ENCODE peak calls at places on chromosomes 6 and 20, in ten cellular contexts. C is astrocyte, P is keratinocyte, D is K562, E is IMR-90, X is endothelial cell of umbilical vein, N is colonic mucosa, H is neural progenitor cell, I is endodermal cell, Q is HCT116. L is an unnamed sample.

GRCh38 chr20:4956200-4956810 is 45.0 kb downstream of the SLC23A2 start:
- DNase-seq in C (no peak), P (no peak), D (peak; percentile 39), E (peak; percentile 75), X (peak; percentile 79), N (no peak), H (peak; percentile 74), I (no peak), Q (peak; percentile 34), L (no peak)

GRCh38 chr6:7914991-7915789 is 4.6 kb upstream of the TXNDC5 start:
- DNase-seq in C (peak; percentile 14), P (no peak), D (no peak), E (peak; percentile 37), X (peak; percentile 82), N (no peak), H (no peak), I (peak; percentile 26), Q (no peak), L (peak; percentile 65)

GRCh38 chr6:116190550-116190949 is 63.3 kb downstream of the TSPYL4 start:
- DNase-seq in C (peak; percentile 97), P (no peak), D (no peak), E (peak; percentile 88), X (no peak), N (no peak), H (no peak), I (no peak), Q (no peak), L (no peak)

GRCh38 chr6:33856034-33856590 is 52.3 kb upstream of the MLN start:
- DNase-seq in C (no peak), P (no peak), D (no peak), E (no peak), X (no peak), N (no peak), H (no peak), I (no peak), Q (no peak), L (peak; percentile 49)

GRCh38 chr6:34922177-34922663 is 33.2 kb downstream of the ANKS1A start:
- DNase-seq in C (peak; percentile 65), P (peak; percentile 49), D (no peak), E (peak; percentile 81), X (peak; percentile 13), N (no peak), H (no peak), I (no peak), Q (no peak), L (no peak)

GRCh38 chr6:2103644-2104523 is 141.5 kb downstream of the GMDS start:
- DNase-seq in C (peak; percentile 12), P (no peak), D (no peak), E (peak; percentile 69), X (peak; percentile 84), N (no peak), H (no peak), I (no peak), Q (peak; percentile 19), L (no peak)

GRCh38 chr6:10595731-10596664 is 74.8 kb downstream of the GCNT2 start:
- DNase-seq in C (peak; percentile 67), P (no peak), D (no peak), E (peak; percentile 10), X (no peak), N (no peak), H (no peak), I (peak; percentile 75), Q (no peak), L (no peak)

GRCh38 chr6:153208706-153209105 is 77.6 kb upstream of the RGS17 start:
- DNase-seq in C (no peak), P (no peak), D (no peak), E (no peak), X (no peak), N (no peak), H (no peak), I (no peak), Q (no peak), L (no peak)

GRCh38 chr20:61391812-61392520 is 139.9 kb downstream of the CDH4 start:
- DNase-seq in C (no peak), P (no peak), D (no peak), E (peak; percentile 11), X (no peak), N (no peak), H (no peak), I (peak; percentile 55), Q (no peak), L (no peak)

GRCh38 chr6:43943099-43943766 is 173.2 kb downstream of the VEGFA start:
- DNase-seq in C (no peak), P (no peak), D (no peak), E (no peak), X (no peak), N (no peak), H (no peak), I (no peak), Q (no peak), L (no peak)

GRCh38 chr6:39077882-39078594 is 29.5 kb downstream of the GLP1R start:
- DNase-seq in C (no peak), P (no peak), D (no peak), E (no peak), X (no peak), N (no peak), H (no peak), I (peak; percentile 29), Q (no peak), L (no peak)

GRCh38 chr6:26017567-26017966 is 55.0 kb downstream of the TRIM38 start:
- DNase-seq in C (peak; percentile 91), P (no peak), D (no peak), E (peak; percentile 95), X (peak; percentile 87), N (peak; percentile 38), H (no peak), I (peak; percentile 77), Q (no peak), L (peak; percentile 91)
- TF ChIP-seq CTCF in C (peak; percentile 57), P (peak; percentile 71), D (no peak), E (peak; percentile 72), X (peak; percentile 80), N (no peak), H (no peak), I (peak; percentile 50), Q (no peak), L (peak; percentile 10)

DNA sequence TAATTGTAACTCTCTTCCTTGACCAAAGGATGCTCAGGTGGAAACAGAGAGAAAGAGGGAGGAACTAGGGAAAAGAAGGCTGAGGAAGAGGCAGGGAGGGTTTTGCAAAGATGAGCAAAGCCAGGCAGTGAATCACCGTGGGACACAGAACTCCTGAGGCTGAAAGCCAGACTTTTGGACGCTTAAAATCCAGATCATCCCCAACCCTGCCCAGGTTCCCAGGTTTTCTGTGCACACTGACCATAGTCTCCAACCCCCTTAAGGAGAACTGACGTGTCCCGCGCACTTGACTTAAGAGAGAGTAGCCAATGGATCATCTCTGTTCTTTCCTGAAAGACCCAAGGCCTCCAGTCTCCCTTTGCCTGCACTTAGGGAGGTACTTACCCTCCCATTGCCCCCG is 75.3 kb downstream of the LRFN2 start:
- DNase-seq in C (no peak), P (no peak), D (no peak), E (no peak), X (no peak), N (no peak), H (no peak), I (no peak), Q (no peak), L (no peak)
- H3K27ac ChIP-seq in C (no peak overlapping the region), P (no peak overlapping the region), D (no peak overlapping the region), E (no peak overlapping the region), X (no peak overlapping the region), N (no peak overlapping the region), H (no peak overlapping the region), I (no peak overlapping the region), Q (no peak overlapping the region), L (no peak overlapping the region)

GRCh38 chr6:36121752-36122494 is 8.4 kb upstream of the MAPK13 start:
- DNase-seq in C (no peak), P (no peak), D (peak; percentile 53), E (no peak), X (no peak), N (no peak), H (no peak), I (no peak), Q (no peak), L (no peak)

GRCh38 chr6:36120979-36121706 is 9.2 kb upstream of the MAPK13 start:
- DNase-seq in C (no peak), P (no peak), D (peak; percentile 49), E (no peak), X (peak; percentile 63), N (peak; percentile 88), H (no peak), I (peak; percentile 72), Q (no peak), L (peak; percentile 85)

GRCh38 chr6:36119927-36120477 is 10.3 kb upstream of the MAPK13 start:
- DNase-seq in C (no peak), P (no peak), D (no peak), E (no peak), X (no peak), N (no peak), H (no peak), I (no peak), Q (no peak), L (no peak)

GRCh38 chr6:36119209-36119608 is 11.1 kb upstream of the MAPK13 start:
- DNase-seq in C (no peak), P (no peak), D (no peak), E (no peak), X (no peak), N (no peak), H (no peak), I (no peak), Q (no peak), L (no peak)

GRCh38 chr6:36120539-36120938 is 9.8 kb upstream of the MAPK13 start:
- DNase-seq in C (no peak), P (no peak), D (no peak), E (no peak), X (no peak), N (peak; percentile 72), H (no peak), I (no peak), Q (no peak), L (no peak)
- H3K9ac ChIP-seq in C (no peak overlapping the region), P (no peak overlapping the region), D (peak overlapping the region; percentile 40), E (no peak overlapping the region), X (no peak overlapping the region), N (no peak overlapping the region), H (no peak overlapping the region), I (no peak overlapping the region), Q (no peak overlapping the region), L (no peak overlapping the region)

GRCh38 chr20:21052241-21052640 is 53.9 kb downstream of the LINC00237 start:
- DNase-seq in C (no peak), P (no peak), D (no peak), E (no peak), X (no peak), N (no peak), H (no peak), I (no peak), Q (no peak), L (no peak)

GRCh38 chr20:21052686-21053001 is 53.5 kb downstream of the LINC00237 start:
- DNase-seq in C (no peak), P (no peak), D (no peak), E (no peak), X (no peak), N (no peak), H (no peak), I (no peak), Q (no peak), L (no peak)

GRCh38 chr20:21048841-21049273 is 57.3 kb downstream of the LINC00237 start:
- DNase-seq in C (no peak), P (no peak), D (peak; percentile 71), E (no peak), X (peak; percentile 10), N (peak; percentile 54), H (peak; percentile 60), I (peak; percentile 93), Q (peak; percentile 28), L (no peak)

GRCh38 chr20:21050710-21051109 is 55.4 kb downstream of the LINC00237 start:
- DNase-seq in C (no peak), P (no peak), D (no peak), E (no peak), X (no peak), N (no peak), H (no peak), I (no peak), Q (no peak), L (no peak)

GRCh38 chr20:21053002-21053762 is 53.0 kb downstream of the LINC00237 start:
- DNase-seq in C (no peak), P (no peak), D (no peak), E (no peak), X (no peak), N (no peak), H (peak; percentile 54), I (peak; percentile 71), Q (no peak), L (no peak)
- TF ChIP-seq CTCF in C (no peak), P (no peak), D (no peak), E (no peak), X (no peak), N (no peak), H (peak; percentile 31), I (peak; percentile 45), Q (no peak), L (no peak)